ENCODE peak calls at places on chromosomes 4 and X, in seven cellular contexts. B is kidney, N is astrocyte of the spinal cord, I is lung, G is gastrocnemius medialis, Z is GM23248, H is LNCaP clone FGC. L is an unnamed sample.

GRCh38 chr4:1727117-1728031 is 6.1 kb downstream of the TACC3 start:
- DNase-seq in G (peak; percentile 45), Z (peak; percentile 69), I (peak; percentile 63), B (peak; percentile 88), H (no peak), N (peak; percentile 86), L (peak; percentile 73)

GRCh38 chr4:100880012-100880411 is 362.2 kb upstream of the EMCN start:
- DNase-seq in G (no peak), N (no peak), I (no peak), B (no peak), H (no peak), Z (no peak), L (no peak)

GRCh38 chr4:16250665-16251365 is 24.5 kb upstream of the TAPT1 start:
- DNase-seq in I (no peak), B (no peak), Z (no peak), H (no peak), G (no peak), N (no peak), L (peak; percentile 30)

GRCh38 chrX:110541266-110541665 is 182.6 kb downstream of the RTL9 start:
- DNase-seq in G (no peak), H (no peak), N (no peak), B (no peak), Z (peak; percentile 41), I (no peak), L (no peak)

GRCh38 chr4:120915311-120915710 is 7.2 kb downstream of the PRDM5 start:
- DNase-seq in H (no peak), B (no peak), I (no peak), N (no peak), G (no peak), Z (no peak), L (no peak)

GRCh38 chrX:18938710-18939109 is 45.2 kb downstream of the PHKA2 start:
- DNase-seq in N (peak; percentile 41), G (no peak), H (peak; percentile 28), B (no peak), I (no peak), Z (no peak), L (peak; percentile 21)

GRCh38 chrX:50697691-50698090 is 116.3 kb downstream of the SHROOM4 start:
- DNase-seq in Z (peak; percentile 74), H (no peak), N (peak; percentile 80), B (no peak), G (no peak), I (no peak), L (no peak)

GRCh38 chr4:98599617-98600016 is 58.8 kb downstream of the TSPAN5 start:
- DNase-seq in I (no peak), H (no peak), Z (no peak), N (no peak), B (no peak), G (no peak), L (no peak)

GRCh38 chr4:173835863-173836262 is 305.8 kb upstream of the HAND2 start:
- DNase-seq in H (no peak), Z (peak; percentile 70), N (peak; percentile 57), G (no peak), I (no peak), B (no peak), L (peak; percentile 33)

DNA sequence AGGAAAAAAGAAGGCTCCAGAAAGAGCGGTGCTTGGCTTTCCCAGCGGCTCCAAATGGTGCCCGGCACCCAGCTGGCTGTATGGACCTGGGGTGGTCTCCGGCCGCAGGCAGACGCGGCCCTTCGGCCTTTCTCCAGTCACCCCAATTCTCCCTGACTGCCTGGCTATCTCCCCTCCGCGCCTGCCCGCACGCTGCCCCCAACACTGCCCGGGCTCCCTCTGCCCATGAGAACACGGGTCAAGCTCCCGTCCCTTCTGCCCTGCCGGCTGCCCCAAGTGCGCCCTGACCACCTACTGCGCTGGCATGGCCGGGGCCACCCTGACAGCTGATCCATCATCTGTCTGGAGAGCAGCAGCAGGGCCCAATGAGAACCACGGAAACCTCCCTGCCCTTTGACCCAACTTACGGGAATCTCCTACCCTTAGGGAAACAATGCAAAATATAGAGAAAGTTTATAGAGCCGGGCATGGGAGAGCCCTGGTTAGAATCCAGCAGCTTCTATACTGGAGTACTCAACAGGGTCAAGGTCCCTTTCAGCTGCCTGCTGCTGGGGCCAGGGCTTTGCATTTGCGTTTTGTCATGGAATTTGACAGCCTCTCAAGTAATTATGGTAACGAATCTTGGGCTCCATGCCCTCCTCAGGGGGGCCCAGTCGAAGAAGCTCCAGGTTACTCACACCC is 1.2 kb upstream of the FAM3A start:
- DNase-seq in H (no peak), G (peak; percentile 22), I (no peak), B (no peak), Z (no peak), N (no peak), L (no peak)
- H3K4me3 ChIP-seq in H (no peak overlapping the region), G (peak overlapping the region; percentile 74), I (no peak overlapping the region), B (peak overlapping the region; percentile 76), Z (peak overlapping the region; percentile 74), N (no peak overlapping the region), L (no peak overlapping the region)

GRCh38 chrX:47499291-47499690 is 16.3 kb upstream of the ZNF41 start:
- DNase-seq in B (no peak), G (no peak), Z (no peak), I (no peak), N (no peak), H (no peak), L (no peak)
- H3K4me3 ChIP-seq in B (no peak overlapping the region), G (no peak overlapping the region), Z (no peak overlapping the region), I (no peak overlapping the region), N (no peak overlapping the region), H (no peak overlapping the region), L (no peak overlapping the region)

GRCh38 chr4:76625316-76625715 is 190.3 kb downstream of the SHROOM3 start:
- DNase-seq in N (no peak), Z (peak; percentile 42), B (no peak), I (no peak), H (no peak), G (no peak), L (no peak)

GRCh38 chr4:76626686-76627465 is 191.8 kb downstream of the SHROOM3 start:
- DNase-seq in H (no peak), N (no peak), I (no peak), G (no peak), Z (no peak), B (no peak), L (no peak)

GRCh38 chr4:76634239-76634638 is 199.2 kb downstream of the SHROOM3 start:
- DNase-seq in Z (peak; percentile 84), B (no peak), I (no peak), G (no peak), H (no peak), N (no peak), L (no peak)

GRCh38 chr4:76630748-76631147 is 195.7 kb downstream of the SHROOM3 start:
- DNase-seq in H (no peak), Z (peak; percentile 52), N (no peak), B (no peak), I (no peak), G (no peak), L (no peak)
- H3K4me3 ChIP-seq in H (no peak overlapping the region), Z (no peak overlapping the region), N (no peak overlapping the region), B (no peak overlapping the region), I (no peak overlapping the region), G (no peak overlapping the region), L (no peak overlapping the region)

DNA sequence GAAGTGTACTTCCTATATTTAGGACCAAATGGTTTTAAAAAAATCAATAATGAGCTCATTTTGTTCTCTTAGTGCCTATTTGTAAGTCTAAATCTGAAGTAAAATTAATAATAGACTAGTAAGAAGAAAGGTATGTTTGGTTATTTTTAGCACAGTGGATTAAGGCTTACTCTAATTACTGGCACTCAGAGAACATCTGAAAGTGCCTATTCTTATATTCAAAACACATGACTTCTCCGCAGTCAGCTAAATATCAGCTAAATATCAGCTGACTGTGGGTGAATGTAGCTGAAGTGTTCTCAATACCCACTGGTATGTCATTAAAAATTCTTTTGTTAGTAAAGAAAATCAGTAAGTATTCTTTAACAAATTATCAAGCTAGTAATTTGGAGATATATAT is 6.0 kb downstream of the AP1S2 start:
- DNase-seq in I (no peak), H (no peak), B (no peak), G (no peak), N (no peak), Z (no peak), L (no peak)
- H3K4me3 ChIP-seq in I (no peak overlapping the region), H (no peak overlapping the region), B (no peak overlapping the region), G (no peak overlapping the region), N (no peak overlapping the region), Z (no peak overlapping the region), L (no peak overlapping the region)

GRCh38 chr4:162830899-162831298 is 335.8 kb downstream of the NAF1 start:
- DNase-seq in H (peak; percentile 85), G (no peak), Z (no peak), I (no peak), B (no peak), N (no peak), L (no peak)
- H3K4me3 ChIP-seq in H (no peak overlapping the region), G (no peak overlapping the region), Z (no peak overlapping the region), I (no peak overlapping the region), B (no peak overlapping the region), N (no peak overlapping the region), L (no peak overlapping the region)

GRCh38 chr4:112284166-112284565 is 1.5 kb downstream of the TIFA start:
- DNase-seq in I (no peak), Z (peak; percentile 52), B (no peak), G (no peak), H (no peak), N (no peak), L (peak; percentile 19)
- H3K4me3 ChIP-seq in I (peak overlapping the region; percentile 18), Z (peak overlapping the region; percentile 89), B (peak overlapping the region; percentile 90), G (peak overlapping the region; percentile 89), H (peak overlapping the region; percentile 74), N (peak overlapping the region; percentile 64), L (peak overlapping the region; percentile 67)

DNA sequence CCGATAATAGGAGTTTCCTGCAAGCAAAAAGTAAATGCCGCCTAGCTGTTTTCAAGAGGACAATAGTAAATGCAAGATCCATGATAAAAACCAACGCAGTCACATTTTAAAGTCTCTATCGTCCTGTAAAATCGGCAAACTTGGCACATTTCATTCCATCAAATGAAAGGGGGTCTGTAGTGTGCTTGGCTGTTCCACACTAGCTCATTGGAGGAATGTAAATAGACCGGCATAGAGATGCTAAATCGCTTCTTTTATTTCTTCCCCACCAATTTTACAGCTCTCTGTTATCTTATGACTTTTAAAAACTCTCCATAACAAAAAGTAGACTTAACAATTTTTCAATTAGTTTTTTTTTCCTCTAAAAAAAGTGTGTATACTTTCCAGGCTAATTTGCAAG is 202.2 kb downstream of the NLGN4X start:
- DNase-seq in N (no peak), Z (no peak), I (no peak), H (no peak), G (no peak), B (no peak), L (no peak)
- H3K4me3 ChIP-seq in N (no peak overlapping the region), Z (no peak overlapping the region), I (no peak overlapping the region), H (no peak overlapping the region), G (no peak overlapping the region), B (no peak overlapping the region), L (no peak overlapping the region)

GRCh38 chr4:180057198-180057821 is 2185.9 kb upstream of the TENM3 start:
- DNase-seq in G (no peak), H (no peak), N (peak; percentile 6), Z (peak; percentile 1), I (no peak), B (no peak), L (no peak)
- H3K4me3 ChIP-seq in G (peak overlapping the region; percentile 48), H (no peak overlapping the region), N (peak overlapping the region; percentile 58), Z (no peak overlapping the region), I (no peak overlapping the region), B (peak overlapping the region; percentile 46), L (no peak overlapping the region)

GRCh38 chr4:118834070-118834469 is 1.9 kb downstream of the SEC24D start:
- DNase-seq in Z (no peak), I (no peak), N (peak; percentile 23), G (no peak), B (no peak), H (no peak), L (no peak)
- H3K4me3 ChIP-seq in Z (peak overlapping the region; percentile 99), I (no peak overlapping the region), N (peak overlapping the region; percentile 74), G (no peak overlapping the region), B (no peak overlapping the region), H (no peak overlapping the region), L (peak overlapping the region; percentile 96)